ENCODE peak calls at places on chromosomes 3 and 15, in six cellular contexts. One of them, this sample, is unnamed.

GRCh38 chr3:190323241-190323617 is 983 bp upstream of the CLDN1 start:
- DNase-seq in dorsolateral prefrontal cortex: no peak
- DNase-seq in activated naive CD4-positive, alpha-beta T cell: no peak
- DNase-seq in AML-193: no peak
- DNase-seq in WTC11: no peak
- DNase-seq in NCI-H2081: no peak
- DNase-seq in this sample: no peak

GRCh38 chr3:160643994-160644393 is 33.0 kb upstream of the ARL14 start:
- DNase-seq in dorsolateral prefrontal cortex: no peak
- DNase-seq in activated naive CD4-positive, alpha-beta T cell: no peak
- DNase-seq in AML-193: no peak
- DNase-seq in WTC11: no peak
- DNase-seq in NCI-H2081: no peak
- DNase-seq in this sample: no peak

GRCh38 chr3:46831316-46831715 is 31.9 kb downstream of the MYL3 start:
- DNase-seq in dorsolateral prefrontal cortex: no peak
- DNase-seq in activated naive CD4-positive, alpha-beta T cell: no peak
- DNase-seq in AML-193: no peak
- DNase-seq in WTC11: no peak
- DNase-seq in NCI-H2081: no peak
- DNase-seq in this sample: no peak

GRCh38 chr3:149603126-149604074 is 54.4 kb downstream of the WWTR1 start:
- DNase-seq in dorsolateral prefrontal cortex: no peak
- DNase-seq in activated naive CD4-positive, alpha-beta T cell: no peak
- DNase-seq in AML-193: no peak
- DNase-seq in WTC11: no peak
- DNase-seq in NCI-H2081: no peak
- DNase-seq in this sample: no peak

GRCh38 chr3:65425880-65426279 is 612.8 kb downstream of the MAGI1 start:
- DNase-seq in dorsolateral prefrontal cortex: no peak
- DNase-seq in activated naive CD4-positive, alpha-beta T cell: no peak
- DNase-seq in AML-193: no peak
- DNase-seq in WTC11: no peak
- DNase-seq in NCI-H2081: peak; percentile 7
- DNase-seq in this sample: peak; percentile 2

GRCh38 chr3:56682458-56683121 is 475 bp downstream of the TASOR start:
- DNase-seq in dorsolateral prefrontal cortex: peak; percentile 75
- DNase-seq in activated naive CD4-positive, alpha-beta T cell: peak; percentile 65
- DNase-seq in AML-193: peak; percentile 80
- DNase-seq in WTC11: peak; percentile 72
- DNase-seq in NCI-H2081: peak; percentile 58
- DNase-seq in this sample: peak; percentile 74

GRCh38 chr3:105526349-105527111 is 159.8 kb downstream of the ALCAM start:
- DNase-seq in dorsolateral prefrontal cortex: no peak
- DNase-seq in activated naive CD4-positive, alpha-beta T cell: no peak
- DNase-seq in AML-193: no peak
- DNase-seq in WTC11: no peak
- DNase-seq in NCI-H2081: peak; percentile 84
- DNase-seq in this sample: no peak

GRCh38 chr15:75620776-75621536 is 4.6 kb downstream of the SNUPN start:
- DNase-seq in dorsolateral prefrontal cortex: no peak
- DNase-seq in activated naive CD4-positive, alpha-beta T cell: no peak
- DNase-seq in AML-193: peak; percentile 35
- DNase-seq in WTC11: no peak
- DNase-seq in NCI-H2081: no peak
- DNase-seq in this sample: no peak

GRCh38 chr3:122677261-122677660 is 3.4 kb upstream of the PARP14 start:
- DNase-seq in dorsolateral prefrontal cortex: no peak
- DNase-seq in activated naive CD4-positive, alpha-beta T cell: no peak
- DNase-seq in AML-193: no peak
- DNase-seq in WTC11: no peak
- DNase-seq in NCI-H2081: no peak
- DNase-seq in this sample: no peak